ENCODE peak calls at places on chromosome 13, in four cellular contexts. V is upper lobe of left lung, X is upper lobe of right lung, Y is stomach. H is an unnamed sample.

GRCh38 chr13:36973621-36974268 is 25.4 kb downstream of the ALG5 start:
- DNase-seq in V (no peak), X (no peak), Y (no peak), H (no peak)

GRCh38 chr13:44063881-44064280 is 184.2 kb downstream of the LACC1 start:
- DNase-seq in V (no peak), X (no peak), Y (no peak), H (no peak)

GRCh38 chr13:35723820-35724219 is 247.3 kb upstream of the MAB21L1 start:
- DNase-seq in V (no peak), X (no peak), Y (no peak), H (no peak)

GRCh38 chr13:21964686-21965085 is 293.8 kb downstream of the FGF9 start:
- DNase-seq in V (no peak), X (no peak), Y (no peak), H (no peak)

GRCh38 chr13:44713793-44714469 is 137.8 kb upstream of the TSC22D1 start:
- DNase-seq in V (no peak), X (no peak), Y (no peak), H (no peak)

GRCh38 chr13:85009447-85009846 is 789.8 kb downstream of the SLITRK6 start:
- DNase-seq in V (no peak), X (no peak), Y (no peak), H (no peak)

GRCh38 chr13:103866041-103866440 is 799.8 kb upstream of the SLC10A2 start:
- DNase-seq in V (no peak), X (no peak), Y (no peak), H (no peak)

GRCh38 chr13:110536006-110536693 is 25.4 kb downstream of the RAB20 start:
- DNase-seq in V (no peak), X (no peak), Y (no peak), H (no peak)

GRCh38 chr13:59459972-59460371 is 703.8 kb downstream of the DIAPH3 start:
- DNase-seq in V (no peak), X (no peak), Y (no peak), H (no peak)

GRCh38 chr13:110541526-110541920 is 20.0 kb downstream of the RAB20 start:
- DNase-seq in V (no peak), X (no peak), Y (peak; percentile 51), H (no peak)

GRCh38 chr13:36214163-36214921 is at the start of gene SOHLH2:
- DNase-seq in V (peak; percentile 78), X (peak; percentile 53), Y (no peak), H (no peak)

GRCh38 chr13:65907656-65908441 is 1322.3 kb downstream of the PCDH9 start:
- DNase-seq in V (no peak), X (no peak), Y (no peak), H (no peak)

GRCh38 chr13:110336681-110337080 is 29.6 kb downstream of the COL4A2 start:
- DNase-seq in V (no peak), X (no peak), Y (no peak), H (no peak)

GRCh38 chr13:62629618-62630017 is 1214.0 kb upstream of the PCDH20 start:
- DNase-seq in V (no peak), X (no peak), Y (peak; percentile 68), H (peak; percentile 47)

GRCh38 chr13:90717451-90717936 is 630.0 kb upstream of the MIR17HG start:
- DNase-seq in V (no peak), X (no peak), Y (no peak), H (no peak)

GRCh38 chr13:92158335-92158734 is 759.9 kb downstream of the GPC5 start:
- DNase-seq in V (no peak), X (no peak), Y (no peak), H (no peak)

GRCh38 chr13:21925720-21926119 is 254.8 kb downstream of the FGF9 start:
- DNase-seq in V (no peak), X (no peak), Y (no peak), H (peak; percentile 68)

GRCh38 chr13:70950664-70951063 is 842.4 kb upstream of the KLHL1 start:
- DNase-seq in V (no peak), X (no peak), Y (no peak), H (no peak)

GRCh38 chr13:51202477-51203046 is 19.6 kb upstream of the FAM124A start:
- DNase-seq in V (no peak), X (no peak), Y (no peak), H (no peak)
- H3K4me1 ChIP-seq in V (no peaks in the 10 kb centered on the region), X (no peaks in the 10 kb centered on the region), Y (no peaks in the 10 kb centered on the region), H (no peaks in the 10 kb centered on the region)

DNA sequence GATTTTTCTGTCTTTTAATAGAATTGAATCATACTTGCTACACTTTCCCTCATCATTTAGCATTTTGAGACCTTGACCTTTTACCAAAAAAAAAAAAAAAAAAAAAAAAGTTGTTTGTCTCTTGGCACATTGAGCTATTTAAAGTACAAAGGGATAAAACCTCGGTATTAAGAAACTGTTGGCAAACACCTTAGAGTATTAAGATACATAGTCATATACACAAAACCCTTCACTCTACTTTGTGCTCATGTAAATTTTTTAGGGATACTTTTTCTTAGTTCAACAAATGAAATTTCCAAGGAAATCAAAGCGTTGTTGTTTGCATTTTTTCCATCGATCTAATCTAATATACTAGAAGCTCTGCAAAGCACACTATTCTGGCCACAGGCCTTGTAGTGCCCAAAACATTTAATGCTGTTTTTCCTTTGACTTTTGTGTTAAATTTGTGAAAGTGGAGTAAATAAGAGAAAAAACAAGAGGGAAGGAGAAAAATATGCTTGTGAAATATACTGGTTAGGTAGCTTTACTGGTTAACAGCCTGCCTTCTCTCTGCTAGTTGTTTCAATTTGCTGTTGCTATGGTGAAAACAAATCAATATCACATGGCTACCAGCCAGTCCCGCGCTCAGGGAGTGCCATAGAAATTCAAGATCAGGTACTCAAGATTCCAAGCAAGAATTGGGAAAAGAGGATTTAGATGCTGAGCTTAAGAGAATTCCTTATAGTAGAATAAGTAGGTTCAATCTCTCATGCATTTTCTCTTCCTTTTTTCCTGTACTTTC is 2.6 kb downstream of the MBNL2 start:
- DNase-seq in V (no peak), X (no peak), Y (peak; percentile 70), H (peak; percentile 85)
- H3K4me3 ChIP-seq in V (peak overlapping the region; percentile 59), X (peak overlapping the region; percentile 68), Y (peak overlapping the region; percentile 62), H (peak overlapping the region; percentile 89)

DNA sequence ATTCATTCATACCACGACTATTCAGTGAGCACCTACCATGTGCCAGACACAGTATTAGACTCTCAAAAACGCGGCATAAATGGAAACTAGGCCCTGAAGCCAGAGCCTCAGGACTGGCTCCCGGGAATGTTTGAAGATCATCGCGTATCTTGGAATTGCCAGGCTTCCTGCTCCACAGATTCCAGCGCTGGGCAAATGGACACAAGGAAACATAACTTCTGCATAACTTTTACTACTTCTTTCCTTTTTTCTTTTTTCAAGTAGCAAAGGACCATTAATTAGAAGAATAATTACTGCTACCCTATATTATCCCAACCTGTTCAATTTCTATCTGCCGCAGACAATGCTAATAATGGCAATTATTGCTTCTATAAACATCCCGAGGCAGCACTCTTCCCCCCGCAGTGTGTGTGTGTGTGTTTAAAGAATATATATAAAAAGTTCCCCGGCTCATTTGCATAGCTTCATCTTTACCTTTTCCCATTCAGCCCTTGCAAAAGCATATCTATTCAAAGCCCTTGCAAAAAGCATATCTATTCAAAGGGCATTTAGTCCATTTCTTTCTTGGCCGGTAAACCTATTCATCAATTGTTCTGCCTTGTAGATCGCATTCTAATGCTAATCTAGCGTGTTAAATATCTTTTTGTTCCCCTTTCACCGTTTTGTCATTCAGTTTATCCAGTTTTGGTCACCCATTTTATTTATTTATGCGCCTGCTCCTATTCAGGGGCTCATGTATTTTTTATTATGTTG is 6.1 kb downstream of the SOX21 start:
- DNase-seq in V (no peak), X (no peak), Y (no peak), H (no peak)
- H3K4me1 ChIP-seq in V (peaks cover 10% of the 10 kb centered on the region), X (peaks cover 13% of the 10 kb centered on the region), Y (peaks cover 39% of the 10 kb centered on the region), H (no peaks in the 10 kb centered on the region)

DNA sequence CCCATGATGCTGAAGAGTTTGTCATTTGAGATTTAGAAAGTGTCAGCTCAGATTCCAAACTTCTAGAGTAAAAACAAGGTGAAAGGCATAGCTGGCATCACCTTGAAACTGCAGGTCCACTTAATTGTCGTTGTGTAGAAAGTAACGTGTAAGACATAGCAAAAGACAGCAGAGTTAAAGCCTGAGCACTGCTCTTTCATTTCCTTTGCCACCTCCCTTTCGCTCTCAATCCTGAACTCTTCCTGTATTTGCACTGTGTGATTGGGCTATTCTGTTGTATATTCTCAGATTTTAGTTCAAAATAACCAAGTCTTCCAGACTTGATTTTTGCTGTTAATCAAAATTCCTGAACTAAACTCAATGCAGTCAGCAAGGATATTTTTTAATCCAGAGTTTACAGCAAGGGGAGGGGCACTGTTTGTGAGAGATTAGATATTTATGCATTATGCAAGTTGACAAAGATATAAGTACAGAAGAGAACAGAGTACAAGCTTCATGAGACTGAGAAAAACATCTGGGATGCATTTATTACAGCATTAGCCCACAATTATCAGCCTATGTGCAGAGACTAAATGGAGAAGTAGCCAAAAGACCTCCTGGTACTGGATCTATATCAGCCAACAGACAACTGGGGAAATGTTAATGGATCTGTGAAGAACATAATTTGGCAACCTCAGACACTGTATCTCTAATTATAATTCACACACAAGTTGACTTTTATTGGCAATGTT is 328.7 kb downstream of the SUCLA2 start:
- DNase-seq in V (no peak), X (no peak), Y (no peak), H (no peak)
- H3K4me3 ChIP-seq in V (no peak overlapping the region), X (no peak overlapping the region), Y (no peak overlapping the region), H (no peak overlapping the region)

DNA sequence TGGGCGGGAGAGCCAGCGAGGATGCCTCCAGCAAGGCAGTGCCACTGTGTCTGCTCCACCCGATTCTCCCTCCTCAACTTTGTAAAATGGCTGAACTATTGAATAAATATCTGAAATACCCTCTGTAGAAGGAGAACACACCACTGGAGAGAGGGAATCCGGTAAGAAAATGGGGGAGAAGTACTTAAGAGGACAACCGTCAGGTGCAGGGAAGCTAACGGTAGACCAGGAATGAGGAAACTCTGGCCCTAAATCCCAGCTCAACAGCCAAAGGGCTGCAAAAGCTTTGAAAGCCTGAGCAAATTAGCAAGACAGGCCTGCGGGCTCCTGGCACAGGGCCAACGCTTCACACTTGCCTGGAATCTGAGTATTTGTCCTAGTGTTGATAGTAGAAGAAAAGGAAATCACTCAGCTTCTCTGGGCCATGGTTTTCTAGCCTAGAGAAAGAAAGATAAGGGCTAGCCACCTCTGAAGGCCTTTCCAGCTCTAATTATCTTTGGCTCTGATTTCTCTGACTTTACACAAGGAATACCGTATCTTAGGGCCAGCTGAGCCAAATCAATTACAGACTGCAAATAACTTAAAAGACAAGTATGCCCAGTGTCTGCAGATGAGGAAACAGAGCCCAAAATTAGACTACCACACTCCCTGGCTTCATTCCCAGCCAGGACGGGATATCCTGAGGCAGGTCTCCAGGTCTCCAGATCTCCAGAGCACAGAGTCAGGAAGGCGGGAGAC is 69.7 kb downstream of the STK24 start:
- DNase-seq in V (peak; percentile 48), X (peak; percentile 73), Y (peak; percentile 86), H (peak; percentile 56)
- H3K4me1 ChIP-seq in V (peaks cover 73% of the 10 kb centered on the region), X (peaks cover 77% of the 10 kb centered on the region), Y (peaks cover 82% of the 10 kb centered on the region), H (peaks cover 48% of the 10 kb centered on the region)

DNA sequence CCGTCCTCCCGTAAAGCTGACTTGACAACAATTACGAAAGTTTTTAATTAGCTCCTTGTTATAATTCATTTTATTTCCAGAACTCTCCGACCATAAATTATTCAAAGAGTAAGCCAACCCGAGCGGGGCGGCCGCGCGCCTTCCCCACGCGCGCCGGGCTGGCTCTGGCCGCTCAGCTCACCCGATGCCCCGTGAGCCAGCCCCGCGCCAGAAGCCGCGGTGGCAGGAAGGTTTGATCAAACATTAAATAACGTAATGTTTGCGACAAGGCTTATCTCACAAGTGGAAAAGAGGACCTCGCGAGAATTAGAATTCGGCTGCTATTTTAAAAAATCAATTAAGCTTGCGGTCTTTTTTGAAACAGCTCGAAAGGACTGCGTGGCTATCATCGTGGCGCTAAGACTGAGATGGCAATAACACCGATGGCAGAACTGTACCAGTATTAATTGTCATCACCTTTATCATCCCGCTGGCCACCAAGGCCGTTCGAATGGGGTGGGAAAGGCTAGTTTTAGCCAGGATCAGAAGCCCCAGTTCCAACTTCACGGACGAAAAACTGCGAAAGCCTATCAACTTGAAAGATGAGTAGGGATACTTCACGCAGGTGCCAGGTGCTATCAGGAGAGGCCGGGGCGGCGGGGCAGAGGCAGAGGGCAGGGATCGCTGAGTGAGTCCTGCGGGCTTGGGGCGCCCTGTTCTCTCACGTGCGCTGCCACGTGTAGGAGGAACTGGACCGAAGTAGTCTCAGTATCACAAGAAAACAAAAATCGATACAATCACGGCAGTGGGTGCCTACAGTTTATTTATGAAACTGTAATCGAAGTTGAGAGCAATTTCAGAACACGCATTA is 6.4 kb downstream of the POU4F1 start:
- DNase-seq in V (peak; percentile 78), X (no peak), Y (no peak), H (peak; percentile 32)
- H3K4me3 ChIP-seq in V (no peak overlapping the region), X (no peak overlapping the region), Y (peak overlapping the region; percentile 39), H (no peak overlapping the region)

H was measured in small intestine.